ENCODE peak calls at places on chromosome 1, in four cellular contexts. One of them, this sample, is unnamed.

GRCh38 chr1:65813956-65814355 is 21.3 kb downstream of the PDE4B start:
- DNase-seq in K562: no peak
- DNase-seq in GM12891: no peak
- DNase-seq in H1: no peak
- DNase-seq in this sample: no peak

GRCh38 chr1:165313906-165314305 is 42.6 kb downstream of the LMX1A start:
- DNase-seq in K562: no peak
- DNase-seq in GM12891: no peak
- DNase-seq in H1: no peak
- DNase-seq in this sample: no peak

GRCh38 chr1:191675991-191676783 is 482.1 kb upstream of the RGS18 start:
- DNase-seq in K562: no peak
- DNase-seq in GM12891: no peak
- DNase-seq in H1: no peak
- DNase-seq in this sample: no peak

GRCh38 chr1:207414606-207415108 is 39.5 kb upstream of the CR2 start:
- DNase-seq in K562: no peak
- DNase-seq in GM12891: peak
- DNase-seq in H1: no peak
- DNase-seq in this sample: peak

GRCh38 chr1:108792420-108792819 is 45.9 kb downstream of the STXBP3 start:
- DNase-seq in K562: no peak
- DNase-seq in GM12891: no peak
- DNase-seq in H1: no peak
- DNase-seq in this sample: no peak

GRCh38 chr1:218494449-218494852 is 149.3 kb downstream of the TGFB2 start:
- DNase-seq in K562: no peak
- DNase-seq in GM12891: no peak
- DNase-seq in H1: peak
- DNase-seq in this sample: no peak

GRCh38 chr1:237736372-237737029 is 154.2 kb downstream of the ZP4 start:
- DNase-seq in K562: no peak
- DNase-seq in GM12891: peak
- DNase-seq in H1: peak
- DNase-seq in this sample: no peak

GRCh38 chr1:16491056-16491675 is 22.9 kb downstream of the RNU1-1 start:
- DNase-seq in K562: no peak
- DNase-seq in GM12891: no peak
- DNase-seq in H1: no peak
- DNase-seq in this sample: no peak

GRCh38 chr1:204887846-204888245 is 17.2 kb downstream of the NFASC start:
- DNase-seq in K562: no peak
- DNase-seq in GM12891: no peak
- DNase-seq in H1: no peak
- DNase-seq in this sample: no peak

GRCh38 chr1:204564835-204565234 is 48.6 kb downstream of the MDM4 start:
- DNase-seq in K562: no peak
- DNase-seq in GM12891: peak
- DNase-seq in H1: no peak
- DNase-seq in this sample: peak

GRCh38 chr1:101257500-101258325 is 20.9 kb downstream of the S1PR1 start:
- DNase-seq in K562: peak
- DNase-seq in GM12891: no peak
- DNase-seq in H1: no peak
- DNase-seq in this sample: no peak

GRCh38 chr1:10211805-10212405 is 1.5 kb downstream of the KIF1B start:
- DNase-seq in K562: no peak
- DNase-seq in GM12891: no peak
- DNase-seq in H1: no peak
- DNase-seq in this sample: no peak

GRCh38 chr1:160020196-160020595 is 11.6 kb downstream of the PIGM start:
- DNase-seq in K562: no peak
- DNase-seq in GM12891: no peak
- DNase-seq in H1: no peak
- DNase-seq in this sample: no peak

GRCh38 chr1:33321178-33321577 is 280 bp upstream of the A3GALT2 start:
- DNase-seq in K562: no peak
- DNase-seq in GM12891: no peak
- DNase-seq in H1: no peak
- DNase-seq in this sample: no peak

GRCh38 chr1:218585565-218586184 is 240.5 kb downstream of the TGFB2 start:
- DNase-seq in K562: no peak
- DNase-seq in GM12891: no peak
- DNase-seq in H1: peak
- DNase-seq in this sample: no peak

GRCh38 chr1:244865028-244865371 is 657 bp upstream of the HNRNPU start:
- DNase-seq in K562: no peak
- DNase-seq in GM12891: no peak
- DNase-seq in H1: peak
- DNase-seq in this sample: no peak

GRCh38 chr1:228313536-228314277 is 92.9 kb downstream of the TRIM11 start:
- DNase-seq in K562: no peak
- DNase-seq in GM12891: no peak
- DNase-seq in H1: no peak
- DNase-seq in this sample: no peak

GRCh38 chr1:91596474-91596873 is 95.8 kb downstream of the CDC7 start:
- DNase-seq in K562: no peak
- DNase-seq in GM12891: no peak
- DNase-seq in H1: no peak
- DNase-seq in this sample: no peak

GRCh38 chr1:15148004-15148403 is 5.5 kb upstream of the TMEM51 start:
- DNase-seq in K562: no peak
- DNase-seq in GM12891: no peak
- DNase-seq in H1: no peak
- DNase-seq in this sample: no peak

GRCh38 chr1:3368711-3369436 is 85.6 kb upstream of the ARHGEF16 start:
- DNase-seq in K562: no peak
- DNase-seq in GM12891: no peak
- DNase-seq in H1: no peak
- DNase-seq in this sample: no peak

GRCh38 chr1:3368059-3368458 is 86.4 kb upstream of the ARHGEF16 start:
- DNase-seq in K562: no peak
- DNase-seq in GM12891: no peak
- DNase-seq in H1: no peak
- DNase-seq in this sample: no peak

GRCh38 chr1:3370856-3371703 is 83.4 kb upstream of the ARHGEF16 start:
- DNase-seq in K562: no peak
- DNase-seq in GM12891: no peak
- DNase-seq in H1: no peak
- DNase-seq in this sample: no peak

GRCh38 chr1:3367376-3367775 is 87.1 kb upstream of the ARHGEF16 start:
- DNase-seq in K562: no peak
- DNase-seq in GM12891: no peak
- DNase-seq in H1: no peak
- DNase-seq in this sample: no peak

DNA sequence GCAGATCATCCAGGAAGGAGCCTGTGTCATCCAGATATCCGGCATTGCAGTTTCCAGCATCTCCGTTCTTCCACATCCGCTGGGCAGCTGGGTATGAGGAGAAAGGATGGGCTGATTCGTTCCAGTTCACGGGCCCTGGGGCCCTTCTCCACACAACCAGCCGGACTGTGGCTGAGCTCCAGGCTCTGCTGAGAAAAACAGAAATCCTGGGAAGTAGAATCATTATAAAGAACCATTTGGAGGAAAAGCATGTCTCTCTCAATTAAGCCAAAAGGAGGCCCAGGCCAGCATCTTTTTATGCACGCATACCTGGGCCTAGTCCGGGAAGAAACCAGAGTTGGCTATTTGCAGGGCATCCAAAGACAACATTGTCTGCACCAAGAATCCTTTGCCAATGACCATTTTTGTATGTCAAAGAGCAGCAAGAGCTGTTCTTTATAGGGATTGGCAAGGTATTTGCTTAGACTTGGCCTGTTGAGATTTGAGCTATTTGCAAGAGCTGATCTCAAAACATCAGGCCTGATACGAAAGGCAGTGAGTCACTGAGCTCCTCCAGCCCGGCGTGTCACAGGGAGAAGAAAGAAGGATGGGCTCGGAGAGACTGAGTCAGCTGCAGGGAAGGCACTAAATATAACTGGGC is 84.9 kb upstream of the ARHGEF16 start:
- DNase-seq in K562: no peak
- DNase-seq in GM12891: no peak
- DNase-seq in H1: no peak
- DNase-seq in this sample: no peak
- TF ChIP-seq POLR2AphosphoS5 in K562: no peak
- TF ChIP-seq POLR2AphosphoS5 in GM12891: no peak
- TF ChIP-seq POLR2AphosphoS5 in H1: no peak
- TF ChIP-seq POLR2AphosphoS5 in this sample: no peak

DNA sequence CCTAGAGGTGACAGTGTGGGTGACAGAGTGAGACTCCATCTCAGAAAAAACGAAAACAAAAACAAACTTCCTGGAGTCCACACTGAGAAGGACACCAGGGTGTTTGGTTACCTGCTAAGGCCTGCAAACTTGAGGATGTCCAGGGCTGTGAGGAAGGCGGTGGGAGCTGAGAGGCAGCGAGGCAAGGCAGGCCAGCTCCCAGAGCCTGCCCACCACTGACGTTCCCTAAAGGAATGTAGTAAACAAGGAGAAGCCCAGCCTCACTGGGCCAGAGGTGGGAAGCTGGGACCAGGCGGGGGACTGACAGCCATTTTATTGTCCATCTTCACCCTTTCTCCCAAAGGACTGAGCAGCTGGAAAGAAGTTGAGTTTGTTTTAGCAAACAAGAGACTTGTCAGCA is 24.1 kb downstream of the SHISA4 start:
- DNase-seq in K562: no peak
- DNase-seq in GM12891: no peak
- DNase-seq in H1: no peak
- DNase-seq in this sample: no peak
- TF ChIP-seq TAF1 in K562: no peak
- TF ChIP-seq TAF1 in GM12891: no peak
- TF ChIP-seq TAF1 in H1: no peak
- TF ChIP-seq TAF1 in this sample: no peak

GRCh38 chr1:18922319-18922726 is 20.0 kb upstream of the ALDH4A1 start:
- DNase-seq in K562: no peak
- DNase-seq in GM12891: no peak
- DNase-seq in H1: no peak
- DNase-seq in this sample: no peak
- TF ChIP-seq POLR2A in K562: no peak
- TF ChIP-seq POLR2A in GM12891: no peak
- TF ChIP-seq POLR2A in H1: no peak
- TF ChIP-seq POLR2A in this sample: no peak

DNA sequence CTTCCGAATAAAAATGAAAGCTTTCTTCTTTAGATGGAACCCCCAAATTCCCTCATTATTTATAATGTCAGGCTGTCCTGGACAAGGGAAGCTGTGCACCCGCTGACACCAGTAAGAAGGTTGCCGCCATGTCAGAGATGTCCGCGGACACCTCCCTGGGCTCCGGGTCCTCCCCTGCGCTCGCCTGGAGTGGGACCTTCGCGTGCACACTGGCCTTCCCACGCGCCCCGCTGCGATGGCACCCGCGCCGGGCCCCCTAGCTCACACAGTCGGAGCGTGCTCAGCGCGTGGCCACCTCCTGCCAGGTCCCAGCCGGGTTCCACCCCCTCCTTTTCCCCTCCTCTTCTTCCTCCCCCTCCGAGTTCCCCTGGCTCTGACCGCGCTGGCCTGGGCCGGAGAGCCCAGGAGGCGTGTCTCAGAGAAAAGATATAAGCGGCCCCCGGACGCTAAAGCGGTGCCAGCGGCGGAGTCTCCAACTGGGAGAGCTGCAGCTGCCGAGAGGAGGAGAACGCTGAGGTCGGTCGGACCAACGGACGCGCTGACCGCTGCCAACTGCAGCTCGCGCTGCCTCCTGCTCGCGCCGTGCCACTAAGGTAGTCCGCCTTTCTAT is at the start of gene G0S2:
- DNase-seq in K562: peak
- DNase-seq in GM12891: no peak
- DNase-seq in H1: peak
- DNase-seq in this sample: peak
- TF ChIP-seq POLR2AphosphoS5 in K562: no peak
- TF ChIP-seq POLR2AphosphoS5 in GM12891: no peak
- TF ChIP-seq POLR2AphosphoS5 in H1: no peak
- TF ChIP-seq POLR2AphosphoS5 in this sample: no peak

GRCh38 chr1:45443580-45444446 is 47.1 kb downstream of the TESK2 start:
- DNase-seq in K562: no peak
- DNase-seq in GM12891: no peak
- DNase-seq in H1: no peak
- DNase-seq in this sample: no peak
- TF ChIP-seq TAF1 in K562: no peak
- TF ChIP-seq TAF1 in GM12891: no peak
- TF ChIP-seq TAF1 in H1: no peak
- TF ChIP-seq TAF1 in this sample: no peak

DNA sequence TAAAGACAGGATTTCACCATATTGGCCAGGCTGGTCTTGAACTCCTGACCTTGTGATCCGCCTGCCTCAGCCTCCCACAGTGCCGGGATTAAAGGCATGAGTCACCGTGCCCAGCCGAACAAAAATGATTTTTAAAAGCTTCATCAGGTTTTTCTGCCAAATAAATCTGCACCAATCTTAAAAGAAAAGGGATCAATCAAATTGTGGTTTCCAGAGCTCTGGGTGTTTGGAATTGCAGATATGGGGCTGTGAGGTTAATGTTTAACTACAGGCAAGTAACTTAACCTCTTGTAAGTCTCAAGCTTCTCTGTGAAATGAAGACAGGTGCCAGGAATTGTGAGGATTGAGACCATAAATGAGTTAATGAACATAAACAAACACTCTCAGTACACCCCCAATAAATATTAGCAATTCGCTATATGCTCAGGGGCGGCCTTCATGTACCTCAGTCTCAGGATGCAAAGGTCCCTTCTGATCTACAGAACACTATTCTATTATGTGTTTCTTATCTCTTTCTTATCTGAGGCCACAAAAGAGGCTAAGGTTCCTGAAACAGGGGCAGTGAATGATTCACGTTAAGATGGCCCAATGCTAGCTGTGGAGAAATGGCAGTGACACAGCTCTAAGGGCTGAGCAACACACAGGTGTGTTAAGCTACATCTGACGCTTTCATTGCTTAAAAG is 7.1 kb upstream of the GNPAT start:
- DNase-seq in K562: no peak
- DNase-seq in GM12891: no peak
- DNase-seq in H1: no peak
- DNase-seq in this sample: no peak
- TF ChIP-seq POLR2A in K562: no peak
- TF ChIP-seq POLR2A in GM12891: no peak
- TF ChIP-seq POLR2A in H1: no peak
- TF ChIP-seq POLR2A in this sample: no peak

GRCh38 chr1:171663036-171663853 is 10.8 kb upstream of the MYOC start:
- DNase-seq in K562: no peak
- DNase-seq in GM12891: no peak
- DNase-seq in H1: no peak
- DNase-seq in this sample: no peak
- TF ChIP-seq POLR2AphosphoS5 in K562: no peak
- TF ChIP-seq POLR2AphosphoS5 in GM12891: no peak
- TF ChIP-seq POLR2AphosphoS5 in H1: no peak
- TF ChIP-seq POLR2AphosphoS5 in this sample: no peak